ENCODE peak calls at places on chromosome 10, in four cellular contexts. One of them, this sample, is unnamed.

GRCh38 chr10:90417056-90417455 is 440.8 kb downstream of the HTR7 start:
- DNase-seq in A549: no peak
- DNase-seq in GM12878: no peak
- DNase-seq in uterus: no peak
- DNase-seq in this sample: no peak

GRCh38 chr10:57979986-57980385 is 287.7 kb downstream of the IPMK start:
- DNase-seq in uterus: no peak
- DNase-seq in GM12878: no peak
- DNase-seq in A549: no peak
- DNase-seq in this sample: no peak

GRCh38 chr10:132507956-132508490 is 29.6 kb upstream of the INPP5A start:
- DNase-seq in A549: no peak
- DNase-seq in uterus: no peak
- DNase-seq in GM12878: no peak
- DNase-seq in this sample: peak; percentile 48

GRCh38 chr10:125994601-125995000 is 98.2 kb downstream of the FANK1 start:
- DNase-seq in uterus: no peak
- DNase-seq in A549: no peak
- DNase-seq in GM12878: no peak
- DNase-seq in this sample: no peak

GRCh38 chr10:44192435-44192834 is 192.5 kb downstream of the CXCL12 start:
- DNase-seq in GM12878: no peak
- DNase-seq in uterus: no peak
- DNase-seq in A549: no peak
- DNase-seq in this sample: no peak

GRCh38 chr10:131947631-131948347 is 33.9 kb downstream of the BNIP3 start:
- DNase-seq in GM12878: no peak
- DNase-seq in uterus: no peak
- DNase-seq in A549: no peak
- DNase-seq in this sample: peak; percentile 50

GRCh38 chr10:88792656-88793055 is 9.9 kb upstream of the LIPM start:
- DNase-seq in uterus: no peak
- DNase-seq in GM12878: peak; percentile 4
- DNase-seq in A549: no peak
- DNase-seq in this sample: peak; percentile 52

GRCh38 chr10:35127289-35127891 is 744 bp downstream of the CREM start:
- DNase-seq in A549: peak; percentile 55
- DNase-seq in GM12878: no peak
- DNase-seq in uterus: peak; percentile 68
- DNase-seq in this sample: peak; percentile 61

GRCh38 chr10:84258034-84258695 is 13.3 kb downstream of the RGR start:
- DNase-seq in uterus: no peak
- DNase-seq in A549: no peak
- DNase-seq in GM12878: no peak
- DNase-seq in this sample: no peak

GRCh38 chr10:88728107-88728763 is 22.2 kb downstream of the LIPK start:
- DNase-seq in uterus: no peak
- DNase-seq in A549: peak; percentile 46
- DNase-seq in GM12878: no peak
- DNase-seq in this sample: peak; percentile 25

GRCh38 chr10:78408671-78409472 is 375.2 kb downstream of the RPS24 start:
- DNase-seq in GM12878: no peak
- DNase-seq in uterus: peak; percentile 82
- DNase-seq in A549: no peak
- DNase-seq in this sample: peak; percentile 82

GRCh38 chr10:17742918-17743317 is 9.1 kb upstream of the TMEM236 start:
- DNase-seq in A549: peak; percentile 65
- DNase-seq in uterus: peak; percentile 59
- DNase-seq in GM12878: no peak
- DNase-seq in this sample: peak; percentile 57

GRCh38 chr10:1939016-1939415 is 201.7 kb upstream of the ADARB2 start:
- DNase-seq in A549: no peak
- DNase-seq in GM12878: no peak
- DNase-seq in uterus: no peak
- DNase-seq in this sample: no peak

GRCh38 chr10:29239569-29240472 is 49.0 kb upstream of the LYZL1 start:
- DNase-seq in uterus: no peak
- DNase-seq in A549: peak; percentile 47
- DNase-seq in GM12878: no peak
- DNase-seq in this sample: no peak

GRCh38 chr10:106655165-106655564 is 509.3 kb downstream of the SORCS1 start:
- DNase-seq in A549: no peak
- DNase-seq in uterus: no peak
- DNase-seq in GM12878: no peak
- DNase-seq in this sample: no peak

DNA sequence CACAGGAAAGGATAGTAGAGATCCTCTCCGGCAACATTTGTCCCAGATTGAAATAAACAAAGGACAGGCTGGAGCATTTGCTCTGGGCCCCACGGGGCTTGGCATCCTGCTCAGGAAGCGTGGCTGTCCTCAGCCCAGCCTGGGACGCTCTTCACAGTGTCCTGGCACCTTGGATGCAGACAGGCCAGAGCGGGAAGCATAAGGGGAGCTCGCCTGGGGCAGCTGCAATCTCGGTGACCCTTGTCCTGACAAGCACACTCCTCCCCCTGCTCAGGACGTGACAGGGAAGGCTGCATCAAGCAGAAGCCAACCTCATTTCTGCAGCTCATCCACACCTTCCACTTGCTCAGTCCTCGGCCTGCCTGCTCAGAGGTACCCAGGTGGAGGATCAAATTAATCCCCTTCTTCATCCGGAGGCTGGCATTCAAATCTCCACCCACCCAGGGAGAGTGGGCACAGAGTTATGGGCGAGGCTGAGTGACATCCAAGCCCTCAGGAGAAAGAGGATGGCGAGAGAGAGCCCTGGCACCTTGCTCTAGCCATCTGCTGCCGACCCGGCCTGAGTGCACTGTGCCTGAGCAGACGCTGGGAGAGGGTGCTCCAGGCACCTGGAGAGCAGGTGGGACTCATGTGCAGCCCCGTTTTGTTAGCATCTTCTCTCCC is 47.6 kb downstream of the ABRAXAS2 start:
- DNase-seq in GM12878: no peak
- DNase-seq in uterus: no peak
- DNase-seq in A549: no peak
- DNase-seq in this sample: no peak
- TF ChIP-seq POLR2A in GM12878: no peak
- TF ChIP-seq POLR2A in uterus: no peak
- TF ChIP-seq POLR2A in A549: no peak
- TF ChIP-seq POLR2A in this sample: no peak

GRCh38 chr10:80669485-80669884 is 131.8 kb downstream of the SH2D4B start:
- DNase-seq in uterus: no peak
- DNase-seq in A549: no peak
- DNase-seq in GM12878: no peak
- DNase-seq in this sample: no peak
- H3K4me1 ChIP-seq in uterus: no peaks in the 10 kb centered on the region
- H3K4me1 ChIP-seq in A549: no peaks in the 10 kb centered on the region
- H3K4me1 ChIP-seq in GM12878: no peaks in the 10 kb centered on the region
- H3K4me1 ChIP-seq in this sample: no peaks in the 10 kb centered on the region

DNA sequence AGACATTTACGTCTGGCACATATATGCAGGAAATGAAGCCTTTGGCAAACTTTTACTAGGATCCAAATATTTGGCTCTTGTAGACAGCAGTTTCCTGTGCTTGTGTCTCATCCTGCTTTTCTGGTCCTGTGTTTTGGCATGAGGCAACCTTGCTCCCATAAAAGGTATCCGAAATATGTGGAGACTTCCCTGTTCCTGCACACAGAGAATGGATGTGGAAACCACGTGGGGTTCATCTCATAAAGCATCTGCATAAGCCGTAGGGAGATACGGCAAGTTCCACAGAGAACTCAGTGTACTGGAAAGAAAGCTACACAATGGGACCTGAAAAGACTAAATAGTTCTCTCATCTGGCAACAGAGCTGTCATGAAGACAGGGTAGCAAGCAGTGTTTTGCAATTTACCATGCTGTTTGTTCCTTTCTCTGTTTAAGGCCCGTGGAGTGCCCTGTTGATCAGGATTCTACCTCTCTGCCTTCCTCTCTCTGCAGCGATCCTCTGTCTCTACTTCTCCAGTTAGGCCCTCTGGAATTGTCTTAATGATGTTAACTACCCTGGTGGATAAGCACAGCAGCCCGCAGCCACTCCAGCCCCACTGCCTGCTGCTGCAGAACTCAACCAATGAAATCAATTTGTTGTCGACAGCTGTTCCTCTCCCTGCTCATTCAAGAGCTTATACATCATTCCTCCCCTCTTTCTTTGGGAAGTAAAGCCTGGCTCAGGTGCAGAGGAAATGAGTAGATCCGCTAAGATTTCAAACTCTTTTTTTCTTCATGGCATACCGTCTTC is 293.6 kb downstream of the CSTF2T start:
- DNase-seq in A549: no peak
- DNase-seq in uterus: no peak
- DNase-seq in GM12878: no peak
- DNase-seq in this sample: no peak
- H3K27ac ChIP-seq in A549: no peak overlapping the region
- H3K27ac ChIP-seq in uterus: peak overlapping the region; percentile 33
- H3K27ac ChIP-seq in GM12878: no peak overlapping the region
- H3K27ac ChIP-seq in this sample: no peak overlapping the region

GRCh38 chr10:98908868-98909267 is 326.8 kb downstream of the HPSE2 start:
- DNase-seq in A549: no peak
- DNase-seq in uterus: no peak
- DNase-seq in GM12878: no peak
- DNase-seq in this sample: no peak

GRCh38 chr10:98910048-98910447 is 325.6 kb downstream of the HPSE2 start:
- DNase-seq in A549: no peak
- DNase-seq in uterus: no peak
- DNase-seq in GM12878: no peak
- DNase-seq in this sample: no peak
- TF ChIP-seq POLR2A in A549: no peak
- TF ChIP-seq POLR2A in uterus: no peak
- TF ChIP-seq POLR2A in GM12878: no peak
- TF ChIP-seq POLR2A in this sample: no peak

GRCh38 chr10:24306507-24306875 is 97.6 kb downstream of the KIAA1217 start:
- DNase-seq in A549: no peak
- DNase-seq in uterus: no peak
- DNase-seq in GM12878: no peak
- DNase-seq in this sample: no peak
- H3K4me1 ChIP-seq in A549: no peaks in the 10 kb centered on the region
- H3K4me1 ChIP-seq in uterus: no peaks in the 10 kb centered on the region
- H3K4me1 ChIP-seq in GM12878: no peaks in the 10 kb centered on the region
- H3K4me1 ChIP-seq in this sample: no peaks in the 10 kb centered on the region

GRCh38 chr10:49831352-49832040 is 69.4 kb upstream of the OGDHL start:
- DNase-seq in A549: no peak
- DNase-seq in GM12878: no peak
- DNase-seq in uterus: no peak
- DNase-seq in this sample: no peak
- H3K27ac ChIP-seq in A549: no peak overlapping the region
- H3K27ac ChIP-seq in GM12878: no peak overlapping the region
- H3K27ac ChIP-seq in uterus: no peak overlapping the region
- H3K27ac ChIP-seq in this sample: no peak overlapping the region

GRCh38 chr10:102917962-102918816 is at the start of gene CNNM2:
- DNase-seq in A549: peak; percentile 100
- DNase-seq in uterus: peak; percentile 99
- DNase-seq in GM12878: peak; percentile 98
- DNase-seq in this sample: peak; percentile 100
- TF ChIP-seq POLR2A in A549: peak; percentile 63
- TF ChIP-seq POLR2A in uterus: peak; percentile 55
- TF ChIP-seq POLR2A in GM12878: peak; percentile 90
- TF ChIP-seq POLR2A in this sample: peak; percentile 79

GRCh38 chr10:124628676-124629021 is 115.5 kb downstream of the FAM53B start:
- DNase-seq in uterus: no peak
- DNase-seq in A549: no peak
- DNase-seq in GM12878: no peak
- DNase-seq in this sample: no peak

GRCh38 chr10:124624875-124625274 is 119.3 kb downstream of the FAM53B start:
- DNase-seq in A549: no peak
- DNase-seq in uterus: no peak
- DNase-seq in GM12878: no peak
- DNase-seq in this sample: no peak

GRCh38 chr10:124627851-124628675 is 116.1 kb downstream of the FAM53B start:
- DNase-seq in A549: no peak
- DNase-seq in uterus: no peak
- DNase-seq in GM12878: no peak
- DNase-seq in this sample: no peak

GRCh38 chr10:124625831-124626238 is 118.3 kb downstream of the FAM53B start:
- DNase-seq in GM12878: no peak
- DNase-seq in uterus: no peak
- DNase-seq in A549: no peak
- DNase-seq in this sample: no peak

DNA sequence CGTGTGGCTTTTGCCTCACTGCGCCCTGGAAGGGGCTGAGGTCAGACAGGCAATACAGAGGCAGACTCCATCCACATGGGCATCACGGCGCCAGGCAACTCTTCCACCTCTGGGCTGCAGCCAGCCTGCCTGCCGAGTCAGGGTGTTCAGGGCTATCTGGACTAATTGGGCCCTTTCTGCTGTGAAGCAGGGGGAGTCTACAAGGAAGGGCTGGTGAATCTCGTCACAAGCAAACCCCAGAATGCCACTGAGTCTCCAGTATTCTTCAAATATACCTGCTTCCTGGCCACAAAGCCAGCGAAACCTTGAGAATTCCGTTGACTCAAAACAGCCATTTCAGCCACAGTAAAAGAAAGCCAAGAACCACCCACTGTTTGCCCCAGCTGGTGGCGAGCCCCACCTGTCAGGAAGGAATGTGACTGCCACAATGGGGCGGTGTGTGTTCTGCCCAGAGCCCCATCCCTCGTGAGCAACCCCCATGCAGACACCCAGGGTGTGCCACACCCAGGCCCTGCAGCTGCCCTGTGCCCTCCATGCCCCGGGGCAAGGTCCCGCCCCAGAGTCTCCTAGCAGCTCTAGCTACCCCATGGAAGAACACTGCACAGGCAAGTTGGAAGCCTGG is 117.3 kb downstream of the FAM53B start:
- DNase-seq in A549: no peak
- DNase-seq in uterus: no peak
- DNase-seq in GM12878: peak; percentile 38
- DNase-seq in this sample: no peak
- H3K4me1 ChIP-seq in A549: peaks cover 10% of the 10 kb centered on the region
- H3K4me1 ChIP-seq in uterus: peaks cover 23% of the 10 kb centered on the region
- H3K4me1 ChIP-seq in GM12878: peaks cover 25% of the 10 kb centered on the region
- H3K4me1 ChIP-seq in this sample: peaks cover 14% of the 10 kb centered on the region

GRCh38 chr10:9656386-9656785 is 1361.3 kb upstream of the CELF2 start:
- DNase-seq in GM12878: no peak
- DNase-seq in uterus: no peak
- DNase-seq in A549: no peak
- DNase-seq in this sample: no peak
- H3K27ac ChIP-seq in GM12878: no peak overlapping the region
- H3K27ac ChIP-seq in uterus: no peak overlapping the region
- H3K27ac ChIP-seq in A549: no peak overlapping the region
- H3K27ac ChIP-seq in this sample: no peak overlapping the region